ENCODE peak calls at places on chromosomes 2 and 18, in four cellular contexts. U, Z, J and V are unnamed samples.

GRCh38 chr18:45386256-45386655 is 229.0 kb upstream of the SLC14A2 start:
- DNase-seq in U (peak), Z (peak), J (no peak), V (no peak)

GRCh38 chr2:227006189-227006897 is 157.7 kb downstream of the COL4A4 start:
- DNase-seq in U (no peak), Z (no peak), J (no peak), V (no peak)

GRCh38 chr2:240981871-240982800 is 16.3 kb upstream of the SNED1 start:
- DNase-seq in U (no peak), Z (no peak), J (no peak), V (no peak)

GRCh38 chr2:118300807-118301206 is 212.5 kb downstream of the INSIG2 start:
- DNase-seq in U (no peak), Z (no peak), J (no peak), V (no peak)

GRCh38 chr2:219497495-219498279 is 1.0 kb upstream of the GMPPA start:
- DNase-seq in U (peak), Z (peak), J (peak), V (no peak)

GRCh38 chr18:27808678-27809077 is 368.3 kb downstream of the CDH2 start:
- DNase-seq in U (no peak), Z (no peak), J (no peak), V (no peak)

GRCh38 chr18:32391126-32391525 is 79.6 kb downstream of the GAREM1 start:
- DNase-seq in U (no peak), Z (no peak), J (no peak), V (no peak)

GRCh38 chr18:56108486-56109367 is 520.7 kb upstream of the TCF4 start:
- DNase-seq in U (no peak), Z (no peak), J (no peak), V (no peak)

GRCh38 chr2:121128741-121129659 is 156.0 kb downstream of the TFCP2L1 start:
- DNase-seq in U (peak), Z (peak), J (no peak), V (no peak)

GRCh38 chr2:12119841-12120240 is 373.4 kb downstream of the LPIN1 start:
- DNase-seq in U (no peak), Z (no peak), J (no peak), V (no peak)

GRCh38 chr2:206260427-206261012 is 13.9 kb upstream of the ZDBF2 start:
- DNase-seq in U (peak), Z (no peak), J (no peak), V (no peak)

GRCh38 chr2:241204010-241204384 is 15.5 kb downstream of the ANO7 start:
- DNase-seq in U (no peak), Z (no peak), J (no peak), V (no peak)

GRCh38 chr18:74265546-74266098 is 26.1 kb downstream of the CYB5A start:
- DNase-seq in U (no peak), Z (no peak), J (no peak), V (no peak)

GRCh38 chr2:18282026-18282425 is 278.4 kb downstream of the RDH14 start:
- DNase-seq in U (no peak), Z (peak), J (no peak), V (no peak)

GRCh38 chr2:31440764-31441163 is 26.2 kb upstream of the XDH start:
- DNase-seq in U (no peak), Z (no peak), J (no peak), V (peak)

GRCh38 chr18:46866524-46866923 is 50.8 kb downstream of the PIAS2 start:
- DNase-seq in U (no peak), Z (no peak), J (no peak), V (no peak)

GRCh38 chr18:58541137-58541788 is 87.6 kb downstream of the ALPK2 start:
- DNase-seq in U (peak), Z (no peak), J (no peak), V (no peak)

GRCh38 chr18:63322908-63323634 is 3.5 kb upstream of the BCL2 start:
- DNase-seq in U (peak), Z (peak), J (no peak), V (no peak)

GRCh38 chr2:143392358-143392757 is 263.1 kb downstream of the ARHGAP15 start:
- DNase-seq in U (no peak), Z (no peak), J (no peak), V (no peak)

GRCh38 chr2:225038076-225038571 is 4.1 kb downstream of the DOCK10 start:
- DNase-seq in U (peak), Z (no peak), J (no peak), V (no peak)

GRCh38 chr2:218860950-218861381 is 1.4 kb downstream of the WNT6 start:
- DNase-seq in U (no peak), Z (peak), J (no peak), V (peak)

GRCh38 chr18:63317982-63318881 is 1.3 kb downstream of the BCL2 start:
- DNase-seq in U (peak), Z (peak), J (no peak), V (no peak)

GRCh38 chr2:213316001-213316735 is 31.9 kb downstream of the SPAG16 start:
- DNase-seq in U (no peak), Z (no peak), J (no peak), V (no peak)

GRCh38 chr18:44715841-44716240 is 35.2 kb downstream of the SETBP1 start:
- DNase-seq in U (no peak), Z (no peak), J (no peak), V (no peak)

GRCh38 chr18:48842259-48843061 is 108.3 kb downstream of the SMAD7 start:
- DNase-seq in U (no peak), Z (peak), J (no peak), V (no peak)

GRCh38 chr2:117470311-117471095 is 344.0 kb upstream of the DDX18 start:
- DNase-seq in U (peak), Z (peak), J (no peak), V (peak)

GRCh38 chr2:236365258-236366048 is 101.2 kb upstream of the ASB18 start:
- DNase-seq in U (no peak), Z (no peak), J (no peak), V (no peak)

GRCh38 chr2:60821587-60822302 is 59.6 kb upstream of the REL start:
- DNase-seq in U (no peak), Z (no peak), J (no peak), V (no peak)

GRCh38 chr2:127695491-127696472 is 5.5 kb upstream of the SFT2D3 start:
- DNase-seq in U (peak), Z (peak), J (no peak), V (no peak)

GRCh38 chr2:8605350-8606065 is 76.3 kb upstream of the ID2 start:
- DNase-seq in U (no peak), Z (no peak), J (no peak), V (no peak)

GRCh38 chr2:31729442-31730092 is 148.8 kb upstream of the SRD5A2 start:
- DNase-seq in U (peak), Z (peak), J (no peak), V (no peak)

GRCh38 chr2:57962861-57963260 is 83.7 kb upstream of the VRK2 start:
- DNase-seq in U (no peak), Z (no peak), J (no peak), V (no peak)

GRCh38 chr2:175233135-175233719 is 51.7 kb upstream of the ATP5MC3 start:
- DNase-seq in U (no peak), Z (no peak), J (no peak), V (peak)

GRCh38 chr2:152456262-152456661 is 121.3 kb downstream of the FMNL2 start:
- DNase-seq in U (no peak), Z (no peak), J (no peak), V (no peak)

GRCh38 chr18:34957119-34957863 is 83.9 kb upstream of the MAPRE2 start:
- DNase-seq in U (no peak), Z (no peak), J (no peak), V (no peak)

GRCh38 chr18:830315-830901 is 18.4 kb upstream of the YES1 start:
- DNase-seq in U (peak), Z (no peak), J (no peak), V (no peak)

GRCh38 chr2:176018708-176019107 is 16.6 kb upstream of the LNPK start:
- DNase-seq in U (no peak), Z (no peak), J (no peak), V (no peak)

GRCh38 chr2:101895819-101896322 is 95.9 kb upstream of the IL1R2 start:
- DNase-seq in U (no peak), Z (no peak), J (no peak), V (no peak)

DNA sequence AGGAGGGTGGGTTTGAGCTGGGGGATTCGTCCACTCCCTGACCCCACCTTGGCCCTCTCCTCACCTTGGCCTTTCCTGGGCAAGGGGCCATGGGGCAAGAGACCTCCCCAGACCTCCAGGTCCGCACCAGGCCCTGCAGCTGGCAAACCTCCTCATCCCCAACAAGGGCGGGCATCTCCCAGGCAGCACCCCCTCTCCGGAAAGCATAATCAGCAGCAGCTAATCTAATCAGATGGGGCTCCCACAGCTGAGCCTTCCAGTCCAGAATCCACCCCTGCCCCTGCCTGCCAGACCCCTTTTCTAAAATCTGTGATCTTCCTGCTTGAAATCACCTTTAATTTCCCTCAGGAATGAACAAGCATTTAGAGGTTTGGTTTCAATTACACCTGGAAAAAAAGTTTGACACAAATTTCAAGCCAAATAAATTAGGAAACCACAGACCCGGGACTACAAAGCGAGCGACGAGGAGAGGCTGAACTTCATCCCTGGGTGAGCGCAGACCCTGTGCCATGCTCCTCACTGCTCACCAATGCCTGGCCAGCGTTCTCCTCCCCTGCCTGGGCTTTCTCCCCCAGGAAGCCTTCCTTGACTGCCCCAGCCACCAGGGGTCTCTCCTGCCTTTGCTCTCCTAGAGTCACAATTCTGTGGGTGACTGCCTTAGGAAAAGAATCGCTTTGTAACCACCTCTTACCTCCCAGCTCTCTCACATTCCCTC is 143.0 kb upstream of the MYCN start:
- DNase-seq in U (no peak), Z (no peak), J (no peak), V (no peak)
- TF ChIP-seq CTCF in U (peak), Z (no peak), J (no peak), V (peak)

GRCh38 chr2:200751786-200752185 is 59.9 kb upstream of the BZW1 start:
- DNase-seq in U (no peak), Z (no peak), J (no peak), V (no peak)
- H3K4me3 ChIP-seq in U (no peak), Z (no peak), J (no peak), V (no peak)

GRCh38 chr2:15049096-15049993 is 416.8 kb downstream of the LRATD1 start:
- DNase-seq in U (no peak), Z (no peak), J (no peak), V (no peak)

GRCh38 chr2:15050483-15050882 is 418.0 kb downstream of the LRATD1 start:
- DNase-seq in U (no peak), Z (no peak), J (no peak), V (no peak)

GRCh38 chr2:15043336-15044058 is 411.0 kb downstream of the LRATD1 start:
- DNase-seq in U (no peak), Z (no peak), J (no peak), V (peak)

GRCh38 chr2:15047184-15047583 is 414.7 kb downstream of the LRATD1 start:
- DNase-seq in U (no peak), Z (no peak), J (no peak), V (no peak)

DNA sequence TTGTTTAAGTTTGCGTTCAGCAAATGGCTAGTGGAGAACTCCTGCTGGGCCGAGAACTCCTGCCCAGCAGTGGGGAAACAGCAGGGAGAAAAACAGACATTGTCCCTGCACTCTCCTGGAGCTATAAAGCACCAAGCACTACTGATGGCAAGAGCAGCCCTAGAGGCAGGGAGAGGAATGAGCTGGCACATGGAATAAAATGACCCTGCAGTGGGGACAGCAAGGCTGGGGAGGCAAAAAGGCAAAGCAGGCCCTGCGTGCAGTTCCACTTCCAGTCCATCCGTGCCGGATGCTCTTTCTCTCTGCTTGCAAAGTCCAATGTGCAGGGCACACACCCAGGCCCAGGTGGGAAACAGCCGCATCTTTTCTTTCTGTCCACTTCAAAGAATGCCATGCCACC is 415.5 kb downstream of the LRATD1 start:
- DNase-seq in U (no peak), Z (no peak), J (no peak), V (no peak)
- TF ChIP-seq CTCF in U (no peak), Z (no peak), J (no peak), V (no peak)

GRCh38 chr18:79509536-79509930 is 113.8 kb downstream of the NFATC1 start:
- DNase-seq in U (no peak), Z (no peak), J (no peak), V (no peak)
- H3K4me3 ChIP-seq in U (no peak), Z (no peak), J (no peak), V (no peak)

GRCh38 chr2:39150102-39150562 is 29.3 kb upstream of the SOS1 start:
- DNase-seq in U (no peak), Z (no peak), J (no peak), V (no peak)
- TF ChIP-seq CTCF in U (no peak), Z (no peak), J (no peak), V (no peak)

GRCh38 chr2:157443795-157444642 is at the start of gene CYTIP:
- DNase-seq in U (peak), Z (no peak), J (no peak), V (peak)

GRCh38 chr2:157443090-157443489 is 799 bp downstream of the CYTIP start:
- DNase-seq in U (peak), Z (no peak), J (no peak), V (no peak)

GRCh38 chr2:157442636-157443035 is 1.3 kb downstream of the CYTIP start:
- DNase-seq in U (no peak), Z (no peak), J (no peak), V (no peak)

GRCh38 chr2:157447031-157447430 is 3.1 kb upstream of the CYTIP start:
- DNase-seq in U (no peak), Z (no peak), J (no peak), V (no peak)

DNA sequence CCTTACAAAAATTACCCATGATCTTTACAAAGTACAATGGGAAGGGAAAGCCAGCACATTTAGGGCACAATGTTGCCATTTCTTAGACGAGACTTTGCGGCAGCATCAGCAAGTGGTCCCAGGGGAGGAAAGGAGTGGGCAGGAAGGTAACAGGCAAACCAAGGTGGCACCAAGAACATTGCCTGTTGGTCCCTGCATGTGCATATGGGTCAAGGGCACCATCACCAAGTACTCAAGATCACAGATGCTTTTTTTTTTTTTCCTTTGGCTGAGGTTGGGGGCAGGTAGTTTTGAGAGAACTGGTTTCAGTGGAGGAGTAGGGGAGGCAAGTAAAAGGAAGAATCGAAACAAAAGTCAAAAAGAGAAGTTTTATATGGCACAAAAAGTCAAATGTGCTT is 753 bp upstream of the CYTIP start:
- DNase-seq in U (peak), Z (no peak), J (no peak), V (no peak)
- H3K4me3 ChIP-seq in U (peak), Z (no peak), J (peak), V (no peak)